ENCODE peak calls at places on chromosomes 11 and 22, in five cellular contexts. A, C, D, J and Z are unnamed samples. For H3K27me3, the result is how much of the 10 kb centered on the place peaks cover.

GRCh38 chr11:37449146-37449545 is 851.1 kb upstream of the RAG2 start:
- DNase-seq in A (no peak), C (no peak), D (no peak), J (no peak), Z (no peak)

GRCh38 chr11:14972581-14973490 is 685 bp upstream of the CALCA start:
- DNase-seq in A (no peak), C (no peak), D (no peak), J (no peak), Z (no peak)

GRCh38 chr22:42791721-42792452 is 65.2 kb downstream of the ARFGAP3 start:
- DNase-seq in A (no peak), C (no peak), D (no peak), J (no peak), Z (peak)

GRCh38 chr11:67252831-67253239 is 13.4 kb upstream of the GRK2 start:
- DNase-seq in A (no peak), C (no peak), D (no peak), J (peak), Z (no peak)

GRCh38 chr22:48147404-48147803 is 1385.0 kb downstream of the TBC1D22A start:
- DNase-seq in A (no peak), C (no peak), D (no peak), J (no peak), Z (peak)

GRCh38 chr11:9269492-9270030 is 4.4 kb upstream of the DENND5A start:
- DNase-seq in A (no peak), C (no peak), D (peak), J (no peak), Z (no peak)

GRCh38 chr11:111733009-111733408 is 33.2 kb downstream of the PPP2R1B start:
- DNase-seq in A (no peak), C (no peak), D (peak), J (peak), Z (peak)

GRCh38 chr22:37266581-37267127 is 15.7 kb upstream of the CYTH4 start:
- DNase-seq in A (no peak), C (no peak), D (no peak), J (no peak), Z (no peak)

GRCh38 chr22:33564683-33565082 is 355.6 kb downstream of the LARGE1 start:
- DNase-seq in A (no peak), C (no peak), D (no peak), J (no peak), Z (no peak)

GRCh38 chr22:44924098-44924497 is 85.7 kb downstream of the PHF21B start:
- DNase-seq in A (no peak), C (no peak), D (no peak), J (no peak), Z (no peak)

GRCh38 chr22:49767355-49768062 is 60.2 kb downstream of the BRD1 start:
- DNase-seq in A (no peak), C (no peak), D (peak), J (peak), Z (no peak)

GRCh38 chr11:15969701-15970329 is 386.5 kb downstream of the SOX6 start:
- DNase-seq in A (no peak), C (no peak), D (no peak), J (no peak), Z (peak)

GRCh38 chr11:89436071-89436470 is 55.1 kb downstream of the NOX4 start:
- DNase-seq in A (no peak), C (peak), D (no peak), J (peak), Z (no peak)

GRCh38 chr11:20429216-20429615 is 41.7 kb downstream of the PRMT3 start:
- DNase-seq in A (no peak), C (no peak), D (no peak), J (no peak), Z (no peak)

GRCh38 chr22:41021655-41022454 is 70.5 kb upstream of the EP300 start:
- DNase-seq in A (no peak), C (peak), D (peak), J (peak), Z (peak)

GRCh38 chr11:127590319-127590718 is 589.7 kb upstream of the KIRREL3 start:
- DNase-seq in A (no peak), C (no peak), D (no peak), J (no peak), Z (no peak)

GRCh38 chr11:70201876-70202861 is 927 bp upstream of the FADD start:
- DNase-seq in A (no peak), C (no peak), D (no peak), J (no peak), Z (no peak)

GRCh38 chr11:18384157-18384641 is 10.2 kb upstream of the LDHA start:
- DNase-seq in A (no peak), C (peak), D (peak), J (peak), Z (peak)

GRCh38 chr11:46295312-46295995 is 18.0 kb downstream of the CREB3L1 start:
- DNase-seq in A (peak), C (peak), D (peak), J (peak), Z (no peak)

GRCh38 chr11:103035656-103036434 is 56.1 kb downstream of the DCUN1D5 start:
- DNase-seq in A (no peak), C (no peak), D (no peak), J (peak), Z (no peak)

GRCh38 chr11:94325681-94326080 is 21.3 kb downstream of the IZUMO1R start:
- DNase-seq in A (peak), C (no peak), D (no peak), J (peak), Z (no peak)

GRCh38 chr11:67273260-67273990 is 7.2 kb downstream of the GRK2 start:
- DNase-seq in A (no peak), C (no peak), D (peak), J (no peak), Z (no peak)

GRCh38 chr11:36532908-36533601 is 23.0 kb upstream of the TRAF6 start:
- DNase-seq in A (no peak), C (no peak), D (no peak), J (no peak), Z (no peak)

GRCh38 chr11:117554601-117555333 is 227.1 kb downstream of the CEP164 start:
- DNase-seq in A (no peak), C (no peak), D (no peak), J (no peak), Z (no peak)

GRCh38 chr11:66996609-66997273 is 21.6 kb downstream of the C11orf86 start:
- DNase-seq in A (no peak), C (no peak), D (no peak), J (no peak), Z (peak)

GRCh38 chr11:67463680-67464410 is 5.2 kb downstream of the TMEM134 start:
- DNase-seq in A (no peak), C (peak), D (peak), J (no peak), Z (peak)

GRCh38 chr11:128823751-128824150 is 43.3 kb downstream of the KCNJ1 start:
- DNase-seq in A (no peak), C (no peak), D (no peak), J (no peak), Z (no peak)

GRCh38 chr11:128825050-128825806 is 41.9 kb downstream of the KCNJ1 start:
- DNase-seq in A (no peak), C (no peak), D (no peak), J (peak), Z (no peak)

GRCh38 chr11:128828350-128828749 is 38.7 kb downstream of the KCNJ1 start:
- DNase-seq in A (no peak), C (no peak), D (no peak), J (peak), Z (no peak)

GRCh38 chr11:128827494-128827893 is 39.6 kb downstream of the KCNJ1 start:
- DNase-seq in A (no peak), C (no peak), D (no peak), J (no peak), Z (no peak)

DNA sequence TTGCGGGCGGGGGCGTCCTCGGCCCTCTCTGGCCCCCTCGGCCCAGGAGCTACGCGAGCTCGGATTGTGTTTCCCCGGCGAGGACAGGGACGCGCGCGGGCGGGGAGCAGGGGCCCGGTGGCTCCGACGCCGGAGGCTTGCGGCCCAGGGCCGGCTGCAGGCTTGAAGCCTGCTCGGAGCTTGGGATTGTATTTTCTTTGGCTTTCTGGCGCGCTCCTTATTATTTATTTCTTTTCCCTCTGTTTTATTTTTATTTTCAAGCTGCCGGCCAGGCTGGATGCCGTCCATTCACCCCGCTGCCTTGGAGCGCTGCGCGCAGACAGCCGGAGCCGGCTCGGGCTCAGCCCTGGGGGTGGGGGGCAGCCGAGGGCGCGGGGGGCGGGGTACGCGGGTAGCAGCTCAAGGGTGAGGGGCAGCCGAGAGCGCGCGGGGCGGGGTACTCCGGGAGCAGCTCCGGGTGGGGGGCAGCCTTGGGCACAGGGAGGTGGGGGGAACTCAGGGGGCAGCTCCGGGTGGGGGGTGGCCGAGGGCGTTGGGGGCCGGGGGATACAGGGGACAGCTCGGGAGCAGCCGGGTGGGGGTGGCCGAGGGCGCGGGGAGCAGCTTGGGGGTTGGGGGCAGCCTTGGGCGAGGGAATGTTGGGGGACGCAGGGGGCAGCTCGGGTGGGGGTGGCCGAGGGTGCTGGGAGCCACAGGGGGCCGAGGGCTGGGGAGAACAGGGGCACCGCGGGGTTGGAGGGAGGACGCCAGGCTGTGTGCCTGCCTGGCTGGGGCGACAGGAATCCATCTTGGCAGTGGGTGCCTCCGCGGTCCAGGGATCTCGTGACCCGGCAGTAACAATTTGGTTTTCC is 42.7 kb downstream of the KCNJ1 start:
- DNase-seq in A (no peak), C (no peak), D (no peak), J (no peak), Z (no peak)
- H3K4me3 ChIP-seq in A (no peak), C (no peak), D (peak), J (no peak), Z (peak)

GRCh38 chr11:31943056-31943780 is 132.1 kb upstream of the PAX6 start:
- DNase-seq in A (no peak), C (no peak), D (no peak), J (no peak), Z (no peak)
- H3K27ac ChIP-seq in A (no peak), C (no peak), D (no peak), J (no peak), Z (no peak)

GRCh38 chr11:134882141-134882540 is 470.1 kb upstream of the B3GAT1 start:
- DNase-seq in A (no peak), C (no peak), D (no peak), J (no peak), Z (no peak)
- H3K27me3 ChIP-seq in A (under half), C (under half), D (under half), J (under half), Z (under half)

GRCh38 chr11:65055538-65055937 is 2.8 kb downstream of the NAALADL1 start:
- DNase-seq in A (no peak), C (no peak), D (no peak), J (no peak), Z (no peak)

GRCh38 chr11:65051389-65051858 is 6.9 kb downstream of the NAALADL1 start:
- DNase-seq in A (no peak), C (no peak), D (no peak), J (no peak), Z (no peak)

GRCh38 chr11:65056999-65057398 is 1.4 kb downstream of the NAALADL1 start:
- DNase-seq in A (no peak), C (no peak), D (no peak), J (no peak), Z (no peak)

GRCh38 chr11:65057526-65057925 is 827 bp downstream of the NAALADL1 start:
- DNase-seq in A (no peak), C (no peak), D (no peak), J (no peak), Z (no peak)

DNA sequence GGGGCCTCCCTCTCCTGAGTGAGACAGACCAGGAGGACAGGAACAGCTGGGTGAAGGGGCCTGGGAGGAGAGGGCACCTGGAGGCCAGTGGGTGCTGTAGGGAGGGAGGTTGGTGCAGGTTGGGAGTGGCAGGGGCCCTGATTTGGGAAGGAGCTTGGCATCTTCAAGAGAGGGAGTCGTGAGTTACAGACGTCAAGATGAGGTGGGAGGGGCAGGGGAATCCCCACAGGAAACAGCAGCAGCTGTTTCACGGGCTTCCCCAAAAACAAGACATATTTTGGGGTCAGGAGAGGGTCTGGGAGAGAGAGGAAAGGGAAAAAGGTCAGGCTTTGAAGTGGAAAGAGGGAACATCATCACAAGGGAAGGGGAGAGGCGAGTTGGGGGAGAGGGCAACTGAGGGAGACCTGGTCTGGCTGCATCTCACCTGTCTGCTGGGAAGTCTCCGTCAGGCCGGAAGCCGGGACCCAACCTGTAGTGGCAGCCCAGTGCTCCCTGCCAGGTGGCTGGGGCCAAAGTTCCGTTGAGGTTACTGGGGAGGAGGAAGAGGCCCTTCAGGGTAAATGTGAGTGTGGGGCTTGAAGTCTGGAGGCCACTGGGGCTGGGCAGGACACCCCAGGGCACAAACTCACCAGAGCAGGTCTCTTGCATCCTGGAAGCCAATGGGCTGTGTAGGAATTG is 4.4 kb downstream of the NAALADL1 start:
- DNase-seq in A (no peak), C (no peak), D (no peak), J (no peak), Z (no peak)
- H3K4me3 ChIP-seq in A (no peak), C (no peak), D (no peak), J (no peak), Z (no peak)

GRCh38 chr11:61294717-61295595 is at the start of gene VWCE:
- DNase-seq in A (peak), C (no peak), D (peak), J (peak), Z (no peak)

GRCh38 chr11:61290905-61291690 is 4.0 kb downstream of the VWCE start:
- DNase-seq in A (no peak), C (no peak), D (no peak), J (no peak), Z (no peak)

GRCh38 chr11:61295596-61295926 is 445 bp upstream of the VWCE start:
- DNase-seq in A (no peak), C (no peak), D (no peak), J (peak), Z (no peak)

GRCh38 chr11:61297341-61297740 is 2.2 kb upstream of the VWCE start:
- DNase-seq in A (no peak), C (no peak), D (no peak), J (no peak), Z (no peak)

DNA sequence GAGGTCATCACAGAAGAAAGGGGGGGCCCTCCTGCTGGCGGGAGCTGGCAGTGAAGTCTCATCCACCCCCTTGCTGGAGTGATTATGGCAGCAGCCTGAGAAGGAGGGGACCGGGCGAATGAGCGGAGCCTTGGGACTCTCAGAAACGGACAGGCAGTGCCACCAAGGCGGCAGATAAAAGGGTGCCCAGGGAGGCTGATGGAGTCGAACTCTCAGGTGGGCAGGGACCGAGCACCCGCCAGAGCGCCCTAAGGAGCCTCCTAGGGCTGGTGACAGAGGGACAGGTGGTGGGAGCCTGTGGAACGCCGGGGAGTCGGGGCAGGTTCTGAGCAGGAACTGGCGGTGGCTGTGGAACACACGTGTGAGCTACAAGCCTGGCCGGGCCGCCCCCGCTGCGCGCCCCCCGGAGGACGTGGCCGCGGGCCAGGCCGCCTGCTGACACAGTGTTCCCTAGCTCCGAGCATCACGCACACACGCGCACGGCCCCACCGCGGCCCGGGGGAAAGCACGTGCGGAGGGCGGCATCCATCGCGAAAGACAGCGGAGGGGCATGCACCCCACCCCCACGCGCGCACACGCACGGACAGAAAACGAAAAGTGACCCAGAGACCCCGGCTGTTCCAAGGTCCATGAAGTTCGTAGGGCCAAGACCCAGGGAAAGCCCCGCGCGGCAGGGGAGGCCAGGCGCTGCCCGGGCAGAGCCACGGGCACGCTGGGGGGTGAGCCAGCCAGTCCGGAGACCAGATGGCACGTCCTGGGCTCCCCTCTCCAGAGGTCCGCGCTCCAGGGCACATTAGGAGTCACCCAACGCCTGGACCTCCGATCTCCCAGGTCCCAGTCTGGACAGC is 1.0 kb downstream of the VWCE start:
- DNase-seq in A (no peak), C (no peak), D (peak), J (peak), Z (peak)
- H3K27ac ChIP-seq in A (no peak), C (no peak), D (peak), J (no peak), Z (peak)